ENCODE peak calls at places on chromosomes 1 and 21, in five cellular contexts. J, Q, P, K and W are unnamed samples. For H3K36me3, the result is how much of the 10 kb centered on the place peaks cover.

GRCh38 chr1:244324176-244324883 is 127.4 kb downstream of the ADSS2 start:
- DNase-seq in Q (no peak), J (no peak), K (no peak), P (no peak), W (no peak)

GRCh38 chr1:203307690-203308126 is 2.4 kb downstream of the BTG2 start:
- DNase-seq in K (no peak), P (no peak), J (no peak), Q (no peak), W (no peak)

GRCh38 chr1:183696981-183697380 is 43.9 kb upstream of the APOBEC4 start:
- DNase-seq in P (no peak), K (no peak), J (no peak), Q (no peak), W (no peak)

GRCh38 chr1:59556802-59557548 is 257.8 kb upstream of the HOOK1 start:
- DNase-seq in Q (no peak), K (no peak), P (no peak), J (no peak), W (no peak)

GRCh38 chr1:8096105-8097011 is 70.2 kb upstream of the ERRFI1 start:
- DNase-seq in K (peak), J (peak), Q (no peak), P (no peak), W (peak)

GRCh38 chr21:42366292-42367010 is at the start of gene TFF1:
- DNase-seq in K (no peak), Q (no peak), J (peak), P (no peak), W (no peak)

GRCh38 chr1:211334986-211335385 is 8.4 kb downstream of the TRAF5 start:
- DNase-seq in J (peak), Q (no peak), P (no peak), K (no peak), W (no peak)

GRCh38 chr1:161706483-161707347 is at the start of gene FCRLA:
- DNase-seq in J (peak), Q (no peak), K (peak), P (no peak), W (peak)

GRCh38 chr1:150829751-150830150 is 21.7 kb upstream of the CTSK start:
- DNase-seq in Q (no peak), J (no peak), K (no peak), P (no peak), W (no peak)
- H3K36me3 ChIP-seq in Q (under half), J (under half), K (under half), P (half or more), W (under half)

GRCh38 chr1:200904772-200905171 is 10.1 kb downstream of the INAVA start:
- DNase-seq in J (no peak), P (no peak), Q (no peak), K (no peak), W (no peak)

GRCh38 chr1:200901350-200901749 is 6.7 kb downstream of the INAVA start:
- DNase-seq in J (no peak), K (no peak), P (no peak), Q (no peak), W (no peak)

GRCh38 chr1:200901796-200902444 is 7.2 kb downstream of the INAVA start:
- DNase-seq in P (no peak), K (no peak), Q (no peak), J (no peak), W (no peak)

GRCh38 chr1:200905411-200906052 is 10.8 kb downstream of the INAVA start:
- DNase-seq in J (no peak), P (no peak), K (peak), Q (no peak), W (no peak)

GRCh38 chr1:200903793-200904192 is 9.1 kb downstream of the INAVA start:
- DNase-seq in K (no peak), P (no peak), J (no peak), Q (no peak), W (no peak)
- H3K36me3 ChIP-seq in K (under half), P (under half), J (under half), Q (under half), W (under half)

GRCh38 chr1:229412056-229412455 is 21.8 kb downstream of the ACTA1 start:
- DNase-seq in J (no peak), K (no peak), Q (no peak), P (no peak), W (no peak)
- H3K36me3 ChIP-seq in J (under half), K (under half), Q (under half), P (under half), W (under half)

GRCh38 chr1:200590001-200590400 is 30.6 kb downstream of the KIF14 start:
- DNase-seq in P (no peak), K (no peak), Q (no peak), J (no peak), W (no peak)

DNA sequence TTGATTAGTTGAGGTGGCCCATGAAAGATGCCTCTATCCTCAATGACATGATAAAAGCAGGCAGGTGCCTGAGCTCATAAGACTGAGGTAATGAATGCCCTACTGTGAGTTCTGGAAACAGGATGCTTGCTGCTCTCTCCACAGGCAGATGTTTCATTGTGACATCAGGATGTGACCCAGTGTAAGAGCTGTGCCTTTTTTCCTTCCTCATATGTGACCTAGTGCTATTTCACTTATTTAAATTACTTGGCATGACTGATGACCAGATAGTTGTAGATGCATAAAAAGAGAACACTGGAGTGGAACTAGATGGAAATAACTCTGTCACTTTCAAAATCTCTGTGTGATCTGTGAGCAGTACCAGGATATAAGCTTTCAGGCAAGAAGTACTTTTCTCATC is 31.9 kb downstream of the KIF14 start:
- DNase-seq in J (no peak), P (no peak), Q (no peak), K (no peak), W (no peak)
- H3K36me3 ChIP-seq in J (under half), P (half or more), Q (under half), K (under half), W (under half)

DNA sequence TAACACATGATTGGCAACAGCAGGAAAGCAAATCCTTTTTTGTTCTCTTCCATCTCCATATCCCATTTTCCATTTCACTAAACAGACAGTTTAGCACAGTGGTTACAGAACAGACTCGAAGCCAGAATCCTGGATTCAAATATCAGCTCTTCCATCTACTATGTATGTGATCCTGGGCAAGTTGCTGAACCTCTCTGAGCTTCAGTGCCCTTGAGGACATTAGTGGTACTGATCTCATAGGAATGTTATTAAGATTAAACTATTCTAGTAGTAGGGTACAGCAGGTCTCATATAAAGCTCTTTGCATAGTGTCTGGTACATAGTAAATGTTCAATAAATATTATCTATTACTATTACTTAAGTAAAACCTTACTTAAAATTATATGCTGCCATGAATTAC is 13.8 kb upstream of the HHIPL2 start:
- DNase-seq in P (no peak), Q (no peak), J (no peak), K (no peak), W (no peak)
- H3K36me3 ChIP-seq in P (half or more), Q (under half), J (under half), K (under half), W (under half)

GRCh38 chr1:22443332-22443731 is 8.3 kb upstream of the ZBTB40 start:
- DNase-seq in Q (no peak), J (no peak), K (no peak), P (no peak), W (no peak)

GRCh38 chr1:22436948-22437347 is 14.7 kb upstream of the ZBTB40 start:
- DNase-seq in K (no peak), P (no peak), J (no peak), Q (no peak), W (no peak)

GRCh38 chr1:22442212-22442894 is 9.3 kb upstream of the ZBTB40 start:
- DNase-seq in J (no peak), K (no peak), P (no peak), Q (no peak), W (no peak)

GRCh38 chr1:22437573-22437972 is 14.1 kb upstream of the ZBTB40 start:
- DNase-seq in P (no peak), Q (no peak), J (peak), K (no peak), W (no peak)

DNA sequence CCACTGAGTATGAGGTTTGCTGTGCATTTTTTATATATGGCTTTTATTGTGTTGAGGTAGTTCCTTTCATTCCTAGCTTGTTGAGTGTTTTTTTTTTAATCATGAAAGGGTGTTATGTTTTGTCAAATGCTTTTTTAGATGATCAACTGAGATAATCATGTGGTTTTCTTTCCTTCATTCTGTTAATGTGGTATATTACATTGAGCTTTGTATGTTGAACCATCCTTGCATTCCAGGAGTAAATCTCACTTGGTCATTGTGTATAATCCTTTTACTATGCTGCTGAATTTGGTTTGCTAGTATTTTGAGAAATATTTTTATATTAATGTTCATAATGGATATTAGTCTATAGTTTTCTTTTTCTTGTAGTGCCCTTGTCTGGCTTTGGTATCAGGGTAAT is 11.1 kb upstream of the ZBTB40 start:
- DNase-seq in Q (no peak), P (no peak), J (no peak), K (no peak), W (no peak)
- H3K36me3 ChIP-seq in Q (under half), P (under half), J (under half), K (under half), W (under half)

GRCh38 chr1:32187850-32188249 is 8.4 kb downstream of the TXLNA start:
- DNase-seq in K (no peak), J (no peak), P (no peak), Q (no peak), W (no peak)
- H3K36me3 ChIP-seq in K (half or more), J (half or more), P (half or more), Q (under half), W (under half)

GRCh38 chr1:32331549-32331948 is 4.5 kb downstream of the MARCKSL1 start:
- DNase-seq in P (no peak), Q (no peak), J (no peak), K (no peak), W (no peak)

GRCh38 chr1:32329931-32330466 is 6.0 kb downstream of the MARCKSL1 start:
- DNase-seq in P (no peak), K (no peak), Q (no peak), J (no peak), W (no peak)

GRCh38 chr1:32332290-32333079 is 3.5 kb downstream of the MARCKSL1 start:
- DNase-seq in P (no peak), J (no peak), Q (no peak), K (no peak), W (no peak)

GRCh38 chr1:32330558-32331127 is 5.4 kb downstream of the MARCKSL1 start:
- DNase-seq in P (no peak), J (no peak), K (no peak), Q (no peak), W (no peak)

GRCh38 chr1:32327204-32327603 is 8.8 kb downstream of the MARCKSL1 start:
- DNase-seq in J (no peak), P (no peak), K (no peak), Q (no peak), W (no peak)
- H3K36me3 ChIP-seq in J (half or more), P (half or more), K (under half), Q (under half), W (under half)

DNA sequence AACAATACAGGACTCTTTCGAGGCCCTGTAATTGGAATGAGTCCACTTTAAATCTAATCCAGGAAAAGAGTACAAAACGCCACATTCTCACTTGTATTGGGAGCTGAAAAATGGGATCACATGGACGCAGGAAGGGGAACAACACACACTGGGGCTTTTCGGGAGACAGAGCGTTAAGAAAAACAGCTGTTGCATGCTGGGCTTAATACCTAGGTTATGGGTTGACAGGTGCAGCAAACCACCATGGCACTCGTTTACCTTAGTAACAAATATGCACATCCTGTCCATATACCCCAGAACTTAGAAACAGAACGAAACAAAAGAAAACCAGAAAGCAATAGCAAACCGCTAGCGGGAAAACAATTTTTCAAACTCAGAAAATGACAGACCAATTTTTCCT is 1532.7 kb upstream of the TPTE start:
- DNase-seq in J (no peak), K (peak), P (no peak), Q (no peak), W (no peak)
- H3K36me3 ChIP-seq in J (under half), K (under half), P (under half), Q (under half), W (under half)